ENCODE peak calls at places on chromosome 6, in six cellular contexts. H is aorta, T is EL, V is memory B cell, B is right atrium auricular region, L is amygdala. K is an unnamed sample.

GRCh38 chr6:50907565-50907964 is 88.9 kb downstream of the TFAP2B start:
- DNase-seq in H (no peak), T (no peak), V (no peak), B (no peak), L (no peak), K (no peak)

GRCh38 chr6:169905041-169905807 is 153.8 kb downstream of the ERMARD start:
- DNase-seq in H (no peak), T (peak), V (no peak), B (peak), L (no peak), K (peak)

GRCh38 chr6:111737065-111737521 is 131.4 kb upstream of the TRAF3IP2 start:
- DNase-seq in H (no peak), T (peak), V (no peak), B (no peak), L (no peak), K (peak)

GRCh38 chr6:43739642-43740091 is 30.3 kb upstream of the VEGFA start:
- DNase-seq in H (no peak), T (no peak), V (no peak), B (no peak), L (no peak), K (no peak)

GRCh38 chr6:108760158-108761050 is 87.8 kb upstream of the ARMC2 start:
- DNase-seq in H (no peak), T (peak), V (no peak), B (no peak), L (no peak), K (no peak)

GRCh38 chr6:97032950-97033349 is 108.4 kb downstream of the KLHL32 start:
- DNase-seq in H (no peak), T (no peak), V (no peak), B (no peak), L (no peak), K (no peak)

GRCh38 chr6:121285041-121285440 is 49.2 kb downstream of the TBC1D32 start:
- DNase-seq in H (no peak), T (peak), V (no peak), B (no peak), L (no peak), K (peak)

GRCh38 chr6:154614641-154615040 is 104.2 kb upstream of the CNKSR3 start:
- DNase-seq in H (no peak), T (no peak), V (no peak), B (no peak), L (no peak), K (no peak)

GRCh38 chr6:35552285-35552917 is 39.7 kb upstream of the TULP1 start:
- DNase-seq in H (no peak), T (peak), V (peak), B (no peak), L (no peak), K (peak)

GRCh38 chr6:29926795-29927427 is 15.4 kb upstream of the HLA-A start:
- DNase-seq in H (peak), T (peak), V (peak), B (peak), L (peak), K (no peak)

GRCh38 chr6:2782825-2783187 is 17.6 kb downstream of the WRNIP1 start:
- DNase-seq in H (no peak), T (no peak), V (no peak), B (no peak), L (no peak), K (no peak)

GRCh38 chr6:129701721-129702455 is 8.1 kb downstream of the ARHGAP18 start:
- DNase-seq in H (no peak), T (peak), V (no peak), B (no peak), L (no peak), K (no peak)

GRCh38 chr6:20454201-20454824 is 52.6 kb downstream of the E2F3 start:
- DNase-seq in H (no peak), T (no peak), V (no peak), B (no peak), L (no peak), K (no peak)

GRCh38 chr6:108164815-108165706 is 761 bp upstream of the NR2E1 start:
- DNase-seq in H (no peak), T (no peak), V (no peak), B (no peak), L (no peak), K (no peak)

GRCh38 chr6:38512211-38512610 is 127.5 kb downstream of the BTBD9 start:
- DNase-seq in H (no peak), T (no peak), V (no peak), B (no peak), L (no peak), K (no peak)

GRCh38 chr6:70131528-70131927 is 171.4 kb downstream of the COL9A1 start:
- DNase-seq in H (no peak), T (no peak), V (no peak), B (no peak), L (no peak), K (no peak)

GRCh38 chr6:110951986-110952794 is 6.3 kb upstream of the GTF3C6 start:
- DNase-seq in H (no peak), T (peak), V (no peak), B (no peak), L (no peak), K (peak)

GRCh38 chr6:138569970-138570715 is 70.8 kb upstream of the NHSL1 start:
- DNase-seq in H (no peak), T (no peak), V (no peak), B (no peak), L (no peak), K (no peak)